ENCODE peak calls at places on chromosomes 4 and X, in eight cellular contexts. B is stomach, O is aorta, S is mammary epithelial cell, P is sigmoid colon, E is MM.1S, R is lower lobe of right lung, M is uterus. Z is an unnamed sample. For H3K9me3, H3K27me3 and H3K4me1, the result is how much of the 10 kb centered on the place peaks cover.

GRCh38 chr4:143286733-143287570 is 49.7 kb upstream of the GAB1 start:
- DNase-seq in E (peak), S (peak), P (no peak), M (no peak), R (no peak), B (no peak), O (no peak), Z (no peak)

GRCh38 chr4:69054578-69055200 is 41.6 kb upstream of the UGT2B7 start:
- DNase-seq in B (no peak), P (no peak), O (no peak), R (no peak), S (peak), M (no peak), E (no peak), Z (no peak)

GRCh38 chr4:150746156-150746555 is 164.2 kb downstream of the MAB21L2 start:
- DNase-seq in R (no peak), E (no peak), O (no peak), M (no peak), P (no peak), S (no peak), B (no peak), Z (no peak)

GRCh38 chr4:14844059-14844458 is 158.2 kb upstream of the CPEB2 start:
- DNase-seq in E (no peak), B (no peak), M (no peak), S (peak), O (no peak), P (no peak), R (no peak), Z (no peak)

GRCh38 chrX:580020-580419 is 50.6 kb upstream of the SHOX start:
- DNase-seq in B (no peak), S (no peak), E (no peak), R (no peak), M (no peak), O (no peak), P (no peak), Z (no peak)

GRCh38 chr4:22911285-22911684 is 218.5 kb downstream of the GBA3 start:
- DNase-seq in S (no peak), B (no peak), R (no peak), O (no peak), M (no peak), P (no peak), E (peak), Z (no peak)

GRCh38 chr4:29046166-29046565 is 1674.0 kb upstream of the PCDH7 start:
- DNase-seq in M (no peak), E (no peak), S (no peak), R (no peak), B (no peak), P (no peak), O (no peak), Z (no peak)

GRCh38 chr4:47551682-47552081 is 66.6 kb downstream of the ATP10D start:
- DNase-seq in O (no peak), E (no peak), S (peak), B (no peak), M (no peak), P (no peak), R (no peak), Z (no peak)

DNA sequence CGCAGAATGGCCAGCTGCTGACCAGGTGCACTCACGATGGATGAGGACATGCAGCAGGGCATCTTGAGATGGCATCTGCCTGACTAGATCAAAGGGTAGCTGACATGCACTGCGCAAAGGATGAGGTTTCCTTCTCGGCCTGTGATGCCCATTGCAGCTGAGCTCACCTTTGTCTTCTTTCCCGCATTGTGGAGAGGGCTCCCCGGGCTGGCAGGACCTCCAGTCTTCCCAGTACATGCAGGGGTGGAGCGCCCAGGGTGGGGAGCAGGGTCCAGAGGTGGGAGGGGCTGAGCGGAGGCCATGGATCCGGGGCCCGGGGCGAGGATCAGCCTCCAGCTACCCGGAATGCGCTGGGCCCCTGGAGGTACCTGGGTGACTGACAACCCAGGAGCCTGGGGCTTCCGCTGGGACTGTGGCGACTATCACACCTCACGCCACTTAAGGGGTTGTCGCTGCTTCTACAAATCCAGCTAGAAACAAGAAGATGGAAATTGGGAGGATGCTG is 12.0 kb downstream of the TREX2 start:
- DNase-seq in B (no peak), S (no peak), P (no peak), E (no peak), O (peak), R (no peak), M (no peak), Z (no peak)
- H3K9me3 ChIP-seq in B (under half), S (under half), P (under half), E (under half), O (under half), R (under half), M (under half), Z (under half)

GRCh38 chrX:113996781-113997180 is 587.1 kb upstream of the HTR2C start:
- DNase-seq in R (no peak), P (no peak), E (no peak), S (no peak), M (no peak), B (no peak), O (no peak), Z (no peak)
- H3K27me3 ChIP-seq in R (under half), P (under half), E (under half), S (under half), M (under half), B (under half), O (under half), Z (under half)

GRCh38 chr4:3123201-3123671 is 48.8 kb downstream of the HTT start:
- DNase-seq in O (no peak), E (no peak), P (no peak), S (no peak), M (no peak), R (no peak), B (no peak), Z (no peak)
- H3K4me1 ChIP-seq in O (under half), E (under half), P (under half), S (under half), M (under half), R (under half), B (half or more), Z (under half)

DNA sequence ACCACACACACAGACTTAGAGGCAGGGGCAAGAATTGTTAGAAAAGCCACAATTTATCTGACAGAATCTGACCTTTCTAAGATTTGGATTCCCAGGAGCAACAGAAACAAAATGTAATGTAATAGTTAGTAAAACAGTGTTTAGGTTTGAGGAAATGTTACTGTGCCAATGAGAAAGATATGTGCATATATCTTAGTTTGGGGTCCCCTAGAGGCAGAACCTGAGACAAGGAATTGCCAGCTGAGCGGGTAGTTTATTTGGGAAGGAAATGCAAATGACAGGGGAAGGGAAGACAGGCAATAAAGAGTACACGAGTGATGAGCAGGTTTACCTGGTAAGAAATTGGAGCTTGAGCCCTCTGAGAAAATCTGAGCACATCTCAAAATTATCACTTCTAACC is 31.3 kb upstream of the DDX53 start:
- DNase-seq in S (no peak), M (no peak), B (no peak), O (no peak), P (no peak), R (no peak), E (no peak), Z (no peak)
- H3K9me3 ChIP-seq in S (under half), M (under half), B (under half), O (under half), P (under half), R (under half), E (under half), Z (under half)